ENCODE peak calls at places on chromosomes 6 and 20, in eight cellular contexts. K is H9, Q is heart right ventricle, E is ovary, R is thyroid gland, V is esophagus squamous epithelium, U is transverse colon, F is cardiac muscle cell. O is an unnamed sample. For H3K4me1, the result is how much of the 10 kb centered on the place peaks cover.

GRCh38 chr6:156859686-156860085 is 82.5 kb downstream of the ARID1B start:
- DNase-seq in U (no peak), K (no peak), Q (no peak), F (no peak), V (no peak), E (no peak), R (no peak), O (no peak)

GRCh38 chr6:6686748-6687601 is 98.5 kb downstream of the LY86 start:
- DNase-seq in R (peak), K (peak), U (peak), F (peak), V (peak), E (peak), Q (peak), O (peak)

GRCh38 chr6:142551145-142551811 is 249.5 kb downstream of the ADGRG6 start:
- DNase-seq in U (no peak), F (no peak), K (peak), V (no peak), E (no peak), Q (no peak), R (no peak), O (no peak)

GRCh38 chr6:166411721-166412151 is 29.0 kb upstream of the MPC1 start:
- DNase-seq in K (no peak), R (no peak), Q (no peak), U (no peak), V (no peak), F (no peak), E (no peak), O (no peak)

GRCh38 chr20:45342863-45343444 is 5.3 kb downstream of the SDC4 start:
- DNase-seq in F (no peak), R (peak), V (no peak), U (no peak), K (no peak), Q (no peak), E (no peak), O (no peak)

GRCh38 chr6:122082370-122082769 is 317.1 kb upstream of the HSF2 start:
- DNase-seq in V (no peak), K (no peak), Q (no peak), U (no peak), E (no peak), F (no peak), R (no peak), O (no peak)

GRCh38 chr20:25197173-25197869 is 1.8 kb downstream of the ENTPD6 start:
- DNase-seq in Q (no peak), K (no peak), E (no peak), R (no peak), U (peak), F (no peak), V (no peak), O (no peak)

GRCh38 chr20:64035933-64036345 is at the start of gene C20orf204:
- DNase-seq in R (no peak), V (no peak), F (peak), Q (no peak), K (peak), U (no peak), E (no peak), O (no peak)

GRCh38 chr6:12567682-12568081 is 148.9 kb upstream of the PHACTR1 start:
- DNase-seq in U (no peak), Q (no peak), V (no peak), F (no peak), R (no peak), E (no peak), K (no peak), O (no peak)

GRCh38 chr6:134826889-134827737 is 122.8 kb downstream of the ALDH8A1 start:
- DNase-seq in Q (peak), V (no peak), F (no peak), U (peak), R (peak), E (peak), K (no peak), O (peak)

GRCh38 chr6:52162940-52163908 is 23.0 kb upstream of the IL17A start:
- DNase-seq in R (no peak), V (no peak), Q (no peak), U (no peak), F (no peak), E (no peak), K (no peak), O (no peak)

GRCh38 chr6:151109361-151109760 is 130.4 kb upstream of the AKAP12 start:
- DNase-seq in R (no peak), Q (no peak), V (no peak), F (no peak), E (no peak), K (no peak), U (no peak), O (no peak)

GRCh38 chr6:45049188-45049843 is 278.8 kb upstream of the RUNX2 start:
- DNase-seq in R (no peak), F (no peak), E (no peak), V (no peak), Q (no peak), K (no peak), U (no peak), O (no peak)

GRCh38 chr6:111972714-111973678 is 80.9 kb upstream of the CCN6 start:
- DNase-seq in R (peak), V (no peak), Q (no peak), F (no peak), E (peak), U (peak), K (no peak), O (peak)

GRCh38 chr6:69780585-69781178 is 16.1 kb downstream of the LMBRD1 start:
- DNase-seq in U (no peak), R (no peak), E (no peak), V (no peak), K (no peak), Q (no peak), F (no peak), O (no peak)

GRCh38 chr6:159874475-159874874 is 16.3 kb upstream of the MAS1 start:
- DNase-seq in V (no peak), K (no peak), R (peak), E (peak), F (no peak), U (no peak), Q (peak), O (no peak)

GRCh38 chr6:10583509-10583908 is 62.4 kb downstream of the GCNT2 start:
- DNase-seq in K (no peak), E (no peak), F (peak), Q (no peak), U (no peak), V (no peak), R (no peak), O (no peak)

GRCh38 chr6:169236545-169236944 is 17.1 kb downstream of the THBS2 start:
- DNase-seq in U (no peak), K (no peak), R (no peak), E (no peak), V (no peak), Q (no peak), F (no peak), O (no peak)

GRCh38 chr6:15588966-15589634 is 73.7 kb downstream of the DTNBP1 start:
- DNase-seq in V (no peak), Q (no peak), U (no peak), F (no peak), R (no peak), K (no peak), E (no peak), O (no peak)

GRCh38 chr6:150685860-150686259 is 86.2 kb downstream of the PLEKHG1 start:
- DNase-seq in Q (peak), E (no peak), R (peak), F (no peak), V (no peak), K (peak), U (peak), O (no peak)

GRCh38 chr20:34522969-34523871 is 7.0 kb downstream of the DYNLRB1 start:
- DNase-seq in V (no peak), R (peak), K (peak), U (peak), E (no peak), Q (no peak), F (peak), O (peak)

GRCh38 chr20:62330576-62331317 is 27.9 kb downstream of the ADRM1 start:
- DNase-seq in R (no peak), F (no peak), Q (peak), U (no peak), E (no peak), K (no peak), V (no peak), O (no peak)
- TF ChIP-seq CTCF in R (no peak), F (no peak), Q (no peak), U (no peak), E (no peak), K (no peak), V (no peak), O (no peak)

GRCh38 chr6:41560440-41561192 is 14.4 kb downstream of the FOXP4 start:
- DNase-seq in V (peak), U (peak), F (peak), Q (peak), K (peak), E (peak), R (no peak), O (no peak)

GRCh38 chr6:41558033-41558807 is 12.0 kb downstream of the FOXP4 start:
- DNase-seq in K (no peak), V (no peak), U (no peak), R (no peak), E (no peak), Q (no peak), F (no peak), O (no peak)

GRCh38 chr6:41559655-41560439 is 13.7 kb downstream of the FOXP4 start:
- DNase-seq in U (no peak), R (peak), K (no peak), Q (no peak), V (no peak), F (no peak), E (no peak), O (no peak)

GRCh38 chr6:41555326-41556300 is 9.4 kb downstream of the FOXP4 start:
- DNase-seq in V (no peak), E (no peak), K (no peak), F (no peak), U (no peak), R (no peak), Q (no peak), O (no peak)

GRCh38 chr6:41557305-41557704 is 11.1 kb downstream of the FOXP4 start:
- DNase-seq in V (no peak), U (no peak), K (no peak), F (no peak), Q (no peak), E (no peak), R (no peak), O (no peak)
- H3K4me1 ChIP-seq in V (under half), U (under half), K (under half), F (under half), Q (under half), E (under half), R (half or more), O (under half)

GRCh38 chr20:31568773-31569162 is 36.3 kb upstream of the ID1 start:
- DNase-seq in Q (no peak), V (no peak), E (no peak), R (peak), U (no peak), F (no peak), K (no peak), O (no peak)

GRCh38 chr20:31566658-31567379 is 38.3 kb upstream of the ID1 start:
- DNase-seq in F (no peak), R (peak), V (no peak), E (no peak), K (peak), U (peak), Q (no peak), O (no peak)

GRCh38 chr20:31568041-31568731 is 36.9 kb upstream of the ID1 start:
- DNase-seq in E (no peak), F (no peak), Q (no peak), U (no peak), R (no peak), V (no peak), K (no peak), O (no peak)

GRCh38 chr20:31566332-31566657 is 38.8 kb upstream of the ID1 start:
- DNase-seq in K (no peak), E (no peak), Q (no peak), F (no peak), U (no peak), V (no peak), R (peak), O (no peak)

DNA sequence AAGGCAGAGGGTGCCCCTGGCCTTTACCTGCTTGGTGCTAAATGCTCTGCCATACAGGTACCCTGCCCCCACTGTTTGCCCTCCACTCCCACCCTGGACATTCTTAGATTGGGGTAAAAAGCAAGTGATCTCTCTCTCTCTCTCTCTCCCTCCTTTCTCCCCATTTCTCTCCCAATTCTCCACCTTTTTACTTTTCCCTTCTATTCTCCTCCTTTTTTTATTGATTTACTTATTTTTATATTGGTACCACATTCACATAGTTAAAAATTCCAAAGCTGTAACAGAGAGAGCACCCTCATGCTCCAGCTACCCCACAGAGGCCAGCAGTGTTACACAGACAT is 37.7 kb upstream of the ID1 start:
- DNase-seq in V (no peak), U (no peak), Q (no peak), E (no peak), F (no peak), R (no peak), K (no peak), O (no peak)
- TF ChIP-seq CTCF in V (no peak), U (no peak), Q (no peak), E (no peak), F (no peak), R (no peak), K (no peak), O (no peak)

DNA sequence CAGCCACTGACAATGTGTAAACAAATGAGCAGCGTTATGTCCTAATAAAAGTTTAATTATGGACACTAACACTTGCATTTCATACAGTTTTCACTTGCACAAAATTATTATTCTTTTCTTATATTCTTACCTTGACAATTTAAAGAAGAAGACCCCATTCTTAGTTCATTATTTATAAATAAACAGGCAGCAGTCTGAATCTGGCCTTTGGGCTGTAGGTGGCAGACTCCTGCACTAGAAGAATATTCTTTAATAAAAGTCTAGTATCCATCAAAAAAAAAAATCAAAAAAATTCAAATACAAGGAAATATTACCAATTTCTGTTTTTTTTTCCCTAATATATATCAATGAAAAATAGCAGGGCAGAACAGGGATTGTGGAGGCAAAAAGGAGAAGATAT is 24.8 kb downstream of the PTCHD4 start:
- DNase-seq in U (no peak), F (no peak), K (no peak), Q (no peak), R (no peak), V (no peak), E (no peak), O (no peak)
- H3K4me1 ChIP-seq in U (under half), F (under half), K (under half), Q (under half), R (under half), V (under half), E (under half), O (under half)